ENCODE peak calls at places on chromosomes 13 and 19, in ten cellular contexts. U is mesothelial cell of epicardium; X is psoas muscle; L is left colon; Q is uterus; M is stimulated activated CD8-positive, alpha-beta memory T cell treated with anti-CD3 and anti-CD28 coated beads, Interleukin-2, amount 100 ng/mL, for 1 hour; O is activated CD4-positive, CD25-positive, alpha-beta regulatory T cell treated with anti-CD3 and anti-CD28 coated beads, Interleukin-2, amount 50 U/mL, for 16 hours; Y is progenitor cell of endocrine pancreas; G is cerebellar cortex; S is NCI-H1092. T is an unnamed sample.

GRCh38 chr19:15297416-15298224 is 34.7 kb downstream of the BRD4 start:
- DNase-seq in M (no peak), Q (no peak), S (no peak), U (no peak), L (no peak), Y (no peak), G (no peak), X (no peak), O (no peak), T (no peak)

GRCh38 chr19:8491574-8491973 is 10.9 kb downstream of the PRAM1 start:
- DNase-seq in U (no peak), O (no peak), X (no peak), Q (no peak), G (no peak), S (no peak), M (no peak), Y (no peak), L (no peak), T (no peak)

GRCh38 chr13:39692650-39693438 is 37.4 kb downstream of the COG6 start:
- DNase-seq in M (no peak), X (no peak), L (no peak), Q (no peak), G (no peak), U (no peak), Y (no peak), S (no peak), O (no peak), T (no peak)

GRCh38 chr19:33905473-33905936 is 108.8 kb downstream of the KCTD15 start:
- DNase-seq in M (no peak), X (peak), L (no peak), G (no peak), Y (peak), U (no peak), Q (no peak), O (no peak), S (no peak), T (no peak)

GRCh38 chr19:49616532-49616931 is 23.4 kb downstream of the RRAS start:
- DNase-seq in U (no peak), G (no peak), Y (no peak), Q (no peak), S (no peak), O (no peak), X (no peak), M (no peak), L (no peak), T (no peak)

GRCh38 chr13:23790591-23791170 is 98.5 kb downstream of the MIPEP start:
- DNase-seq in X (no peak), Y (no peak), G (peak), Q (no peak), S (no peak), O (no peak), U (no peak), M (no peak), L (no peak), T (no peak)

GRCh38 chr19:33040994-33041827 is 23.5 kb downstream of the RHPN2 start:
- DNase-seq in U (no peak), O (no peak), X (no peak), Q (no peak), S (no peak), M (no peak), L (peak), G (no peak), Y (peak), T (no peak)

GRCh38 chr19:18649371-18650047 is 12.7 kb downstream of the KLHL26 start:
- DNase-seq in Y (no peak), M (no peak), X (peak), S (no peak), U (no peak), G (peak), O (no peak), Q (peak), L (peak), T (no peak)

GRCh38 chr19:56896041-56896440 is 55.5 kb upstream of the PEG3 start:
- DNase-seq in Y (no peak), O (no peak), Q (no peak), X (no peak), U (no peak), G (no peak), L (no peak), M (no peak), S (no peak), T (no peak)

GRCh38 chr13:47661076-47661475 is 340.0 kb downstream of the SUCLA2 start:
- DNase-seq in Q (no peak), G (no peak), S (no peak), U (no peak), L (no peak), M (no peak), Y (no peak), O (no peak), X (no peak), T (no peak)

T was measured in SK-N-MC.